ENCODE peak calls at places on chromosomes 13 and 19, in nine cellular contexts. F, N, Q, E, V, A, K, L and J are unnamed samples.
A peak's percentile ranks its signal among the peaks of the same experiment; 100 is the strongest.

GRCh38 chr13:42990147-42990990 is 1.7 kb downstream of the EPSTI1 start:
- DNase-seq in L (no peak), N (no peak), V (no peak), A (no peak), K (peak; percentile 57), F (no peak), Q (no peak), E (peak; percentile 38), J (no peak)

GRCh38 chr19:5395996-5396939 is 55.7 kb upstream of the PTPRS start:
- DNase-seq in F (no peak), V (no peak), A (no peak), L (no peak), Q (no peak), K (no peak), N (peak; percentile 65), E (no peak), J (no peak)

GRCh38 chr13:91596832-91597231 is 198.4 kb downstream of the GPC5 start:
- DNase-seq in F (no peak), A (no peak), K (no peak), N (no peak), V (no peak), L (no peak), E (no peak), Q (no peak), J (no peak)

GRCh38 chr13:99237981-99238662 is 20.1 kb downstream of the GPR18 start:
- DNase-seq in F (no peak), E (no peak), L (no peak), N (no peak), Q (no peak), K (no peak), V (no peak), A (no peak), J (no peak)

GRCh38 chr13:38980628-38981078 is 10.0 kb downstream of the STOML3 start:
- DNase-seq in L (no peak), F (no peak), E (peak; percentile 24), Q (no peak), N (peak; percentile 23), K (no peak), V (no peak), A (no peak), J (no peak)

GRCh38 chr13:96632536-96633320 is 361.5 kb downstream of the OXGR1 start:
- DNase-seq in E (no peak), V (no peak), L (no peak), A (no peak), F (no peak), K (no peak), N (no peak), Q (no peak), J (no peak)

GRCh38 chr13:112891477-112892401 is 77.3 kb upstream of the MCF2L start:
- DNase-seq in N (peak; percentile 95), Q (no peak), F (peak; percentile 53), E (no peak), K (no peak), V (no peak), L (no peak), A (no peak), J (no peak)

GRCh38 chr13:114141261-114141996 is 9.0 kb upstream of the RASA3 start:
- DNase-seq in F (peak; percentile 25), Q (no peak), N (no peak), V (no peak), L (no peak), A (no peak), E (no peak), K (no peak), J (no peak)

GRCh38 chr13:26964278-26965057 is 203.9 kb upstream of the GPR12 start:
- DNase-seq in N (no peak), A (no peak), L (no peak), E (no peak), K (peak; percentile 67), F (no peak), Q (no peak), V (no peak), J (no peak)

GRCh38 chr19:40139533-40140287 is 49.0 kb upstream of the ZNF780A start:
- DNase-seq in N (peak; percentile 62), F (no peak), V (no peak), L (no peak), E (peak; percentile 55), Q (peak; percentile 79), A (no peak), K (peak; percentile 63), J (no peak)

GRCh38 chr19:46985532-46986415 is 33.9 kb upstream of the NPAS1 start:
- DNase-seq in E (no peak), L (no peak), K (no peak), Q (no peak), V (no peak), F (no peak), A (no peak), N (no peak), J (no peak)

GRCh38 chr19:40223135-40223822 is 3.2 kb downstream of the CCNP start:
- DNase-seq in E (no peak), K (no peak), F (no peak), N (peak; percentile 33), L (no peak), Q (no peak), V (no peak), A (no peak), J (no peak)

GRCh38 chr13:40230833-40231266 is 435.6 kb downstream of the FOXO1 start:
- DNase-seq in N (no peak), A (no peak), F (no peak), L (no peak), Q (no peak), V (no peak), K (no peak), E (no peak), J (no peak)

GRCh38 chr13:73767191-73767741 is 366.9 kb downstream of the KLF12 start:
- DNase-seq in E (no peak), V (no peak), Q (no peak), A (no peak), L (no peak), N (peak; percentile 91), K (peak; percentile 70), F (no peak), J (no peak)

GRCh38 chr19:16337809-16338469 is 13.3 kb downstream of the KLF2 start:
- DNase-seq in N (no peak), L (no peak), F (no peak), E (no peak), V (no peak), A (no peak), Q (no peak), K (no peak), J (no peak)

GRCh38 chr13:113794764-113795173 is 35.7 kb downstream of the TMEM255B start:
- DNase-seq in K (no peak), A (peak; percentile 54), N (no peak), F (no peak), L (no peak), E (no peak), V (no peak), Q (no peak), J (no peak)

GRCh38 chr13:106566682-106567420 is 1.1 kb downstream of the ARGLU1 start:
- DNase-seq in K (peak; percentile 62), A (peak; percentile 81), V (no peak), Q (peak; percentile 35), F (peak; percentile 78), N (peak; percentile 62), E (peak; percentile 79), L (peak; percentile 59), J (peak; percentile 48)

GRCh38 chr13:80338781-80339577 is 1.9 kb downstream of the SPRY2 start:
- DNase-seq in Q (no peak), F (peak; percentile 79), N (peak; percentile 90), L (peak; percentile 76), A (peak; percentile 91), E (peak; percentile 77), K (peak; percentile 88), V (no peak), J (no peak)

GRCh38 chr13:23889598-23890224 is 511 bp upstream of the MIPEP start:
- DNase-seq in K (no peak), F (no peak), A (no peak), N (peak; percentile 46), V (no peak), L (no peak), E (peak; percentile 41), Q (no peak), J (no peak)

GRCh38 chr13:36919833-36920611 is at the start of gene SMAD9:
- DNase-seq in N (peak; percentile 91), V (no peak), Q (peak; percentile 8), E (peak; percentile 91), A (peak; percentile 91), F (peak; percentile 71), K (peak; percentile 67), L (peak; percentile 83), J (no peak)

GRCh38 chr13:51523082-51523518 is 61.2 kb upstream of the WDFY2 start:
- DNase-seq in F (no peak), E (peak; percentile 45), K (peak; percentile 69), Q (no peak), L (no peak), A (no peak), V (no peak), N (no peak), J (no peak)

GRCh38 chr19:409515-410242 is 732 bp upstream of the C2CD4C start:
- DNase-seq in N (no peak), L (no peak), K (no peak), E (peak; percentile 74), A (peak; percentile 60), V (no peak), F (no peak), Q (peak; percentile 28), J (no peak)
- TF ChIP-seq CTCF in N (no peak), L (no peak), K (no peak), E (no peak), A (no peak), V (no peak), F (no peak), Q (no peak), J (no peak)

GRCh38 chr19:58475714-58476497 is at the start of gene ZNF446:
- DNase-seq in L (peak; percentile 97), K (peak; percentile 94), A (peak; percentile 97), Q (peak; percentile 99), N (peak; percentile 98), F (peak; percentile 97), E (peak; percentile 94), V (peak; percentile 93), J (peak; percentile 93)
- H3K4me3 ChIP-seq in L (peak within 1 kb of the TSS; percentile 77), K (peak within 1 kb of the TSS; percentile 57), A (peak within 1 kb of the TSS; percentile 71), Q (peak within 1 kb of the TSS; percentile 57), N (peak within 1 kb of the TSS; percentile 60), F (peak within 1 kb of the TSS; percentile 15), E (peak within 1 kb of the TSS; percentile 67), V (peak within 1 kb of the TSS; percentile 56), J (peak within 1 kb of the TSS; percentile 80)

GRCh38 chr19:3035542-3036118 is 6.5 kb upstream of the TLE2 start:
- DNase-seq in F (peak; percentile 97), N (peak; percentile 99), L (peak; percentile 98), K (peak; percentile 99), V (peak; percentile 89), A (peak; percentile 98), Q (peak; percentile 99), E (peak; percentile 98), J (peak; percentile 97)
- TF ChIP-seq CTCF in F (no peak), N (no peak), L (no peak), K (no peak), V (no peak), A (no peak), Q (no peak), E (no peak), J (no peak)

DNA sequence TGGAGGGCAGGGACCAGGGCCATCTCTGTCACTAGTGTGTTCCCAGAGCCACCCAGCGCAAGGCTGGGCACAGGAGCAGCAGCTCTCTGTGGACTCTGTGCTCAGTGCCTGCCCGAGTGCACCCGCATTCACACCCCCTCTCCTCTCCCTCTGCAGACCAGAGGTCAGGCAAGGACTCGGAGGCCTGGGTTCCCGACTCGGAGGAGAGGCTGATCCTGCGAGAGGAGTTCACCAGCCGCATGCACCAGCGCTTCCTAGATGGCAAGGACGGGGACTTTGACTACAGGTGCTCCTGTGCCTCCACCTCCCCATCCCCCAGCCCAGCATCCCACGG is 10.2 kb downstream of the CCDC97 start:
- DNase-seq in N (no peak), E (no peak), K (no peak), A (no peak), Q (no peak), F (peak; percentile 50), V (no peak), L (no peak), J (no peak)
- H3K4me3 ChIP-seq in N (no peak overlapping the region), E (no peak overlapping the region), K (no peak overlapping the region), A (no peak overlapping the region), Q (no peak overlapping the region), F (no peak overlapping the region), V (no peak overlapping the region), L (no peak overlapping the region), J (no peak overlapping the region)